ENCODE peak calls at places on chromosomes 7 and 10, in five cellular contexts. One of them, this sample, is unnamed.

GRCh38 chr7:69213882-69214281 is 384.4 kb upstream of the AUTS2 start:
- DNase-seq in nephron progenitor cell: no peak
- DNase-seq in adrenal gland: no peak
- DNase-seq in omental fat pad: no peak
- DNase-seq in GM12878: no peak
- DNase-seq in this sample: no peak

GRCh38 chr10:34580643-34581042 is 234.5 kb downstream of the PARD3 start:
- DNase-seq in omental fat pad: no peak
- DNase-seq in GM12878: no peak
- DNase-seq in nephron progenitor cell: no peak
- DNase-seq in adrenal gland: no peak
- DNase-seq in this sample: no peak

GRCh38 chr7:83930262-83930661 is 264.3 kb downstream of the SEMA3A start:
- DNase-seq in adrenal gland: no peak
- DNase-seq in nephron progenitor cell: no peak
- DNase-seq in omental fat pad: no peak
- DNase-seq in GM12878: no peak
- DNase-seq in this sample: no peak

GRCh38 chr7:78398081-78398480 is 599.5 kb downstream of the PHTF2 start:
- DNase-seq in nephron progenitor cell: no peak
- DNase-seq in omental fat pad: no peak
- DNase-seq in GM12878: no peak
- DNase-seq in adrenal gland: no peak
- DNase-seq in this sample: no peak

GRCh38 chr7:101728888-101729883 is 88.2 kb upstream of the CUX1 start:
- DNase-seq in GM12878: no peak
- DNase-seq in adrenal gland: peak; percentile 88
- DNase-seq in omental fat pad: no peak
- DNase-seq in nephron progenitor cell: no peak
- DNase-seq in this sample: no peak

GRCh38 chr10:91614254-91614624 is 18.6 kb downstream of the PPP1R3C start:
- DNase-seq in GM12878: no peak
- DNase-seq in nephron progenitor cell: no peak
- DNase-seq in adrenal gland: no peak
- DNase-seq in omental fat pad: no peak
- DNase-seq in this sample: no peak

GRCh38 chr7:133301444-133301843 is 48.6 kb downstream of the EXOC4 start:
- DNase-seq in adrenal gland: no peak
- DNase-seq in omental fat pad: no peak
- DNase-seq in GM12878: no peak
- DNase-seq in nephron progenitor cell: no peak
- DNase-seq in this sample: no peak

GRCh38 chr7:103866919-103867318 is 122.5 kb downstream of the RELN start:
- DNase-seq in omental fat pad: no peak
- DNase-seq in adrenal gland: no peak
- DNase-seq in GM12878: no peak
- DNase-seq in nephron progenitor cell: no peak
- DNase-seq in this sample: no peak

GRCh38 chr10:50990568-50991495 is 83.5 kb upstream of the PRKG1 start:
- DNase-seq in nephron progenitor cell: peak; percentile 60
- DNase-seq in GM12878: no peak
- DNase-seq in adrenal gland: peak; percentile 25
- DNase-seq in omental fat pad: no peak
- DNase-seq in this sample: no peak

GRCh38 chr7:70299447-70299807 is 701.2 kb downstream of the AUTS2 start:
- DNase-seq in omental fat pad: no peak
- DNase-seq in nephron progenitor cell: no peak
- DNase-seq in GM12878: no peak
- DNase-seq in adrenal gland: no peak
- DNase-seq in this sample: no peak

DNA sequence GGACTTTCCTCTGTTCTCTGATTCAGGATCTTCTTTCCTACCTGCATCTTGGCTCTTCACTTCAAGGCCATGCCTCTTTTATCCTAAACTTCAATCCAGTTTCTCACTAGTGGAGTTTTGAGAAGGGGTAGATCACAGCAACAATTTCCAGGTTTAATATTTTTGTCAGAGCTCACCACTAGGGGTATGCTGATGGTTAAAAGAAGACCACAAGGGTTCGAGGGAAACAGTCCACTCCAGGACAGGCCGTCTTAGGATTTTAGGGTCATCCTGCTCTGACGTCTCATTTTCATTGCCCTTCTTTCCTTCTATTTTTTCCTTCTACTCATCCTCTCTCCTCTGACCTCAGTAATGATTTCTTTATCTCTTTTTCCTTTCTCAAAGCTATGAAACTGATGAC is 11.3 kb downstream of the STAG3 start:
- DNase-seq in GM12878: no peak
- DNase-seq in nephron progenitor cell: no peak
- DNase-seq in adrenal gland: no peak
- DNase-seq in omental fat pad: no peak
- DNase-seq in this sample: no peak
- TF ChIP-seq CTCF in GM12878: peak; percentile 24
- TF ChIP-seq CTCF in nephron progenitor cell: no peak
- TF ChIP-seq CTCF in adrenal gland: no peak
- TF ChIP-seq CTCF in omental fat pad: no peak
- TF ChIP-seq CTCF in this sample: peak; percentile 29

DNA sequence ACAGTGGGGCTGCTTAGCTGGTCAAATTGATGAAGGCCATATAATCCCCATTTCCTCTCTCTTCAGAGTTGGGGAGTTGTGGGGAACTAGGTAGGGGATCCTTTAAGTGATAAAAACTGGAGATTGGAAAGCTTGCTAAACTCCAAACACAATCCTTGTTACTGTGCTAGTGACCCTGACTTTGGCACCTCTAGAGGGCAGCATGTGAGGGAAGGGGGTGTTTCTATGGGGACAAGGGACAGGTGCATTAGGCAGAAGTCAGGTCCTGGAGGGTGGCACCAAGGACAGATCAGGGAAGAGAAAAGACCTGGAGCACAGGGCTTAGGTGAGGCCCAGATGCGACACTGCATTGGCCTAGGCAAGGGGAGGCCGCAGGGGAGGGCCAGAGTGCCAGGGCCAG is 66.9 kb downstream of the CDHR3 start:
- DNase-seq in nephron progenitor cell: no peak
- DNase-seq in GM12878: no peak
- DNase-seq in omental fat pad: no peak
- DNase-seq in adrenal gland: no peak
- DNase-seq in this sample: no peak
- TF ChIP-seq CTCF in nephron progenitor cell: no peak
- TF ChIP-seq CTCF in GM12878: peak; percentile 28
- TF ChIP-seq CTCF in omental fat pad: no peak
- TF ChIP-seq CTCF in adrenal gland: no peak
- TF ChIP-seq CTCF in this sample: no peak

DNA sequence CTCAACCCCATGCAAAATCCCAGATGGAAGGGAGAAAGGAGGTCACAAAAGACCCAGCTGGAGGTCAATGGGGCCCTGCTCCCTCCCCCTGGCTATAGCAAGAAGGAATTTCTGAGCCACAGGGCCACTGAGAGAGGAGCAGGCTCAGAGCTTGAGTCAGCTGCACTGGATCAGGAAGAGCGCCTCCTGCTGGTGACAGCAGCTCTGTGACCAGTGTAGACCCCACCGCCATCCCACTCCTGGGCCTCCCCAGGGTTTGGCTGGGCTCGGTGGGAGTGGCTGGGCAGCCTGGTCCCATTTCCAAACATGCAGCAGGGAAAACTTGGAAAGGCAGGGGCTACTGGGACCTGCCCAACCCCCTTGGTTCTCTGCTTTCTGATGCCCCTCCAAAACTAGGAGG is 31.5 kb upstream of the PRLHR start:
- DNase-seq in nephron progenitor cell: no peak
- DNase-seq in omental fat pad: no peak
- DNase-seq in adrenal gland: no peak
- DNase-seq in GM12878: no peak
- DNase-seq in this sample: no peak
- TF ChIP-seq CTCF in nephron progenitor cell: no peak
- TF ChIP-seq CTCF in omental fat pad: no peak
- TF ChIP-seq CTCF in adrenal gland: no peak
- TF ChIP-seq CTCF in GM12878: peak; percentile 29
- TF ChIP-seq CTCF in this sample: peak; percentile 34

GRCh38 chr10:123101844-123102243 is 33.9 kb upstream of the HMX3 start:
- DNase-seq in GM12878: no peak
- DNase-seq in omental fat pad: no peak
- DNase-seq in nephron progenitor cell: no peak
- DNase-seq in adrenal gland: no peak
- DNase-seq in this sample: no peak
- TF ChIP-seq CTCF in GM12878: no peak
- TF ChIP-seq CTCF in omental fat pad: no peak
- TF ChIP-seq CTCF in nephron progenitor cell: no peak
- TF ChIP-seq CTCF in adrenal gland: no peak
- TF ChIP-seq CTCF in this sample: no peak

GRCh38 chr10:43265799-43266721 is 805 bp downstream of the RASGEF1A start:
- DNase-seq in omental fat pad: peak; percentile 19
- DNase-seq in nephron progenitor cell: no peak
- DNase-seq in GM12878: no peak
- DNase-seq in adrenal gland: peak; percentile 34
- DNase-seq in this sample: no peak
- TF ChIP-seq CTCF in omental fat pad: no peak
- TF ChIP-seq CTCF in nephron progenitor cell: peak; percentile 20
- TF ChIP-seq CTCF in GM12878: no peak
- TF ChIP-seq CTCF in adrenal gland: peak; percentile 31
- TF ChIP-seq CTCF in this sample: no peak

This sample was measured in neural crest cell.